ENCODE peak calls at places on chromosomes 3 and 15, in five cellular contexts. One of them, this sample, is unnamed.

GRCh38 chr3:42829083-42829627 is 19.9 kb downstream of the ACKR2 start:
- DNase-seq in A549: no peak
- DNase-seq in uterus: no peak
- DNase-seq in prostate gland: no peak
- DNase-seq in sigmoid colon: no peak
- DNase-seq in this sample: no peak

GRCh38 chr3:13424111-13424844 is 4.2 kb upstream of the NUP210 start:
- DNase-seq in A549: no peak
- DNase-seq in uterus: no peak
- DNase-seq in prostate gland: no peak
- DNase-seq in sigmoid colon: no peak
- DNase-seq in this sample: no peak

GRCh38 chr3:177498037-177498857 is 301.0 kb upstream of the TBL1XR1 start:
- DNase-seq in A549: peak
- DNase-seq in uterus: no peak
- DNase-seq in prostate gland: no peak
- DNase-seq in sigmoid colon: no peak
- DNase-seq in this sample: peak

GRCh38 chr3:99706410-99706809 is 68.0 kb downstream of the COL8A1 start:
- DNase-seq in A549: no peak
- DNase-seq in uterus: no peak
- DNase-seq in prostate gland: no peak
- DNase-seq in sigmoid colon: no peak
- DNase-seq in this sample: no peak

GRCh38 chr3:106380232-106380631 is 511.4 kb upstream of the CBLB start:
- DNase-seq in A549: no peak
- DNase-seq in uterus: no peak
- DNase-seq in prostate gland: no peak
- DNase-seq in sigmoid colon: no peak
- DNase-seq in this sample: no peak

GRCh38 chr15:30962079-30962478 is 29.3 kb downstream of the MTMR10 start:
- DNase-seq in A549: no peak
- DNase-seq in uterus: no peak
- DNase-seq in prostate gland: peak
- DNase-seq in sigmoid colon: no peak
- DNase-seq in this sample: no peak

GRCh38 chr15:64263567-64263966 is 92.4 kb downstream of the CSNK1G1 start:
- DNase-seq in A549: no peak
- DNase-seq in uterus: no peak
- DNase-seq in prostate gland: no peak
- DNase-seq in sigmoid colon: no peak
- DNase-seq in this sample: no peak

GRCh38 chr3:153160451-153161137 is 1.4 kb upstream of the RAP2B start:
- DNase-seq in A549: peak
- DNase-seq in uterus: peak
- DNase-seq in prostate gland: peak
- DNase-seq in sigmoid colon: peak
- DNase-seq in this sample: peak

GRCh38 chr15:63870403-63871209 is 36.9 kb upstream of the HERC1 start:
- DNase-seq in A549: peak
- DNase-seq in uterus: no peak
- DNase-seq in prostate gland: no peak
- DNase-seq in sigmoid colon: no peak
- DNase-seq in this sample: peak

GRCh38 chr3:14598143-14598569 is 53.4 kb upstream of the CCDC174 start:
- DNase-seq in A549: peak
- DNase-seq in uterus: no peak
- DNase-seq in prostate gland: no peak
- DNase-seq in sigmoid colon: no peak
- DNase-seq in this sample: no peak

GRCh38 chr3:67401911-67402310 is 252.5 kb downstream of the SUCLG2 start:
- DNase-seq in A549: no peak
- DNase-seq in uterus: no peak
- DNase-seq in prostate gland: no peak
- DNase-seq in sigmoid colon: no peak
- DNase-seq in this sample: no peak

GRCh38 chr3:56747150-56747549 is 54.6 kb downstream of the ARHGEF3 start:
- DNase-seq in A549: no peak
- DNase-seq in uterus: no peak
- DNase-seq in prostate gland: no peak
- DNase-seq in sigmoid colon: no peak
- DNase-seq in this sample: no peak

GRCh38 chr3:154926721-154927120 is 153.4 kb upstream of the MME start:
- DNase-seq in A549: no peak
- DNase-seq in uterus: no peak
- DNase-seq in prostate gland: no peak
- DNase-seq in sigmoid colon: no peak
- DNase-seq in this sample: no peak

GRCh38 chr3:171192176-171192854 is 165.8 kb upstream of the SLC2A2 start:
- DNase-seq in A549: peak
- DNase-seq in uterus: no peak
- DNase-seq in prostate gland: no peak
- DNase-seq in sigmoid colon: no peak
- DNase-seq in this sample: no peak

GRCh38 chr3:37204314-37204713 is 29.9 kb upstream of the LRRFIP2 start:
- DNase-seq in A549: no peak
- DNase-seq in uterus: no peak
- DNase-seq in prostate gland: no peak
- DNase-seq in sigmoid colon: no peak
- DNase-seq in this sample: no peak

GRCh38 chr3:139935071-139935865 is at the start of gene CLSTN2:
- DNase-seq in A549: peak
- DNase-seq in uterus: peak
- DNase-seq in prostate gland: peak
- DNase-seq in sigmoid colon: peak
- DNase-seq in this sample: peak
- TF ChIP-seq POLR2A in A549: no peak
- TF ChIP-seq POLR2A in uterus: peak
- TF ChIP-seq POLR2A in prostate gland: no peak
- TF ChIP-seq POLR2A in sigmoid colon: no peak
- TF ChIP-seq POLR2A in this sample: no peak

GRCh38 chr15:78077860-78078187 is 313 bp upstream of the TBC1D2B start:
- DNase-seq in A549: no peak
- DNase-seq in uterus: no peak
- DNase-seq in prostate gland: no peak
- DNase-seq in sigmoid colon: no peak
- DNase-seq in this sample: no peak

GRCh38 chr15:78075490-78076230 is 1.9 kb downstream of the TBC1D2B start:
- DNase-seq in A549: no peak
- DNase-seq in uterus: peak
- DNase-seq in prostate gland: peak
- DNase-seq in sigmoid colon: peak
- DNase-seq in this sample: peak

GRCh38 chr15:78079296-78080087 is 2.0 kb upstream of the TBC1D2B start:
- DNase-seq in A549: no peak
- DNase-seq in uterus: no peak
- DNase-seq in prostate gland: no peak
- DNase-seq in sigmoid colon: peak
- DNase-seq in this sample: no peak

GRCh38 chr15:78077053-78077859 is at the start of gene TBC1D2B:
- DNase-seq in A549: peak
- DNase-seq in uterus: peak
- DNase-seq in prostate gland: peak
- DNase-seq in sigmoid colon: peak
- DNase-seq in this sample: peak

DNA sequence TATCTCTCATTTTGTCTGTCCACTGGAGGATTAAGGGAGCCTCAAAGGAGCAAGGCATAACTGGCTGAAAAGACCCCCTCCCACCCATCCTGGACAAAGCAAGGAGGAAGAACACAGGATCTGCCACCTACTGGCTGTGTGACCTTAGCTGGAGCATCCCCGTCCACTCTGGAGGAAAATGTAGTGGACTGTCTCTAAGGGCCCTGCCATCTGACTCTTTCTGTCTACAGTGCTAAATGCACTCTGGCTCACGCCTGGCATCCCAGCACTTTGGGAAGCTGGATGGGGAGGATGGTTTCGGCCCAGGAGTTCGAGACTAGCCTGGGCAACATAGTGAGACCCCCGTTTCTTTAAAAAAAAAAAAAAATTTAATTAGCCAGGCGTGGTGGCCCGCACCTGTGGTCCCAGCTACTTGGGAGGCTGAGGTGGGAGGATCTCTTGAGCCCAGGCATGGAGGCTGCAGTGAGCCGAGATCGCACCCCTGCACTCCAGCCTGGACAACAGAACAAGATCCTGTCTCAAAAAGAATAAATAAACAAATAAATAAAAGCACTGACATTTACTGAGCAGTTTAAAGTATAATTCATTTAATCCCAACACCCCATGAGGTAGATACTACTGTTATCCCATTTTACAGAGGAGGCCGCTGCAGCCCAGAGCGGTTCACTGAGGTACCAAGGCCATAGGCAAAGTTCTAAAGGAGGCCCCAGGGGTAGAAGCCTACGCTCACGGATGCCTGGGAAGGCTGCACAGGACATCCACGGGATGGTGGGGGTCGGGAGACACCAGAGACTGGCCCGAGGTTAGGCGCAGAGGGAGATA is 1.1 kb downstream of the TBC1D2B start:
- DNase-seq in A549: no peak
- DNase-seq in uterus: no peak
- DNase-seq in prostate gland: no peak
- DNase-seq in sigmoid colon: peak
- DNase-seq in this sample: no peak
- TF ChIP-seq CTCF in A549: no peak
- TF ChIP-seq CTCF in uterus: no peak
- TF ChIP-seq CTCF in prostate gland: no peak
- TF ChIP-seq CTCF in sigmoid colon: no peak
- TF ChIP-seq CTCF in this sample: no peak

GRCh38 chr3:23036728-23037127 is 166.4 kb upstream of the UBE2E2 start:
- DNase-seq in A549: no peak
- DNase-seq in uterus: no peak
- DNase-seq in prostate gland: no peak
- DNase-seq in sigmoid colon: no peak
- DNase-seq in this sample: no peak
- H3K4me3 ChIP-seq in A549: no peak
- H3K4me3 ChIP-seq in uterus: no peak
- H3K4me3 ChIP-seq in prostate gland: no peak
- H3K4me3 ChIP-seq in sigmoid colon: no peak
- H3K4me3 ChIP-seq in this sample: no peak

GRCh38 chr3:183394150-183394549 is 34.3 kb downstream of the MCF2L2 start:
- DNase-seq in A549: no peak
- DNase-seq in uterus: no peak
- DNase-seq in prostate gland: no peak
- DNase-seq in sigmoid colon: no peak
- DNase-seq in this sample: no peak
- TF ChIP-seq POLR2A in A549: no peak
- TF ChIP-seq POLR2A in uterus: no peak
- TF ChIP-seq POLR2A in prostate gland: no peak
- TF ChIP-seq POLR2A in sigmoid colon: no peak
- TF ChIP-seq POLR2A in this sample: no peak

This sample was measured in stomach.